ENCODE peak calls at places on chromosomes 11 and 22, in five cellular contexts. O is HAP-1; S is CD8-positive, alpha-beta T cell; Z is Peyer's patch; J is transverse colon. L is an unnamed sample.
A peak's percentile ranks its signal among the peaks of the same experiment; 100 is the strongest.

GRCh38 chr11:117610045-117610444 is 187.0 kb downstream of the DSCAML1 start:
- DNase-seq in O (no peak), S (no peak), Z (peak; percentile 17), J (no peak), L (no peak)

GRCh38 chr11:60377737-60378136 is 595 bp upstream of the MS4A7 start:
- DNase-seq in O (no peak), S (no peak), Z (peak; percentile 82), J (peak; percentile 49), L (peak; percentile 79)

GRCh38 chr22:31305194-31305593 is 12.9 kb upstream of the PIK3IP1 start:
- DNase-seq in O (no peak), S (no peak), Z (no peak), J (no peak), L (no peak)

GRCh38 chr11:12577746-12578644 is 96.2 kb upstream of the TEAD1 start:
- DNase-seq in O (no peak), S (no peak), Z (no peak), J (no peak), L (no peak)

GRCh38 chr11:134578807-134579708 is 167.0 kb upstream of the B3GAT1 start:
- DNase-seq in O (no peak), S (no peak), Z (no peak), J (peak; percentile 35), L (peak; percentile 36)

GRCh38 chr11:112652786-112653390 is 308.3 kb upstream of the NCAM1 start:
- DNase-seq in O (no peak), S (no peak), Z (no peak), J (no peak), L (no peak)

GRCh38 chr11:93738647-93739081 is 2.6 kb downstream of the TAF1D start:
- DNase-seq in O (no peak), S (no peak), Z (no peak), J (no peak), L (no peak)

GRCh38 chr11:126340960-126341709 is 14.4 kb upstream of the ST3GAL4 start:
- DNase-seq in O (no peak), S (no peak), Z (no peak), J (no peak), L (no peak)

GRCh38 chr11:2086239-2087040 is 52.7 kb downstream of the IGF2 start:
- DNase-seq in O (no peak), S (no peak), Z (peak; percentile 24), J (no peak), L (peak; percentile 57)

GRCh38 chr11:130478881-130479280 is 30.4 kb downstream of the ADAMTS15 start:
- DNase-seq in O (no peak), S (no peak), Z (no peak), J (no peak), L (no peak)

GRCh38 chr11:62144641-62145255 is 20.9 kb downstream of the INCENP start:
- DNase-seq in O (no peak), S (no peak), Z (peak; percentile 34), J (no peak), L (no peak)

GRCh38 chr11:14905104-14906033 is 13.3 kb upstream of the CYP2R1 start:
- DNase-seq in O (no peak), S (peak; percentile 60), Z (peak; percentile 90), J (peak; percentile 65), L (peak; percentile 72)

GRCh38 chr22:40479126-40479800 is 108.9 kb downstream of the SGSM3 start:
- DNase-seq in O (peak; percentile 34), S (no peak), Z (no peak), J (no peak), L (no peak)

GRCh38 chr11:12066799-12067508 is 43.4 kb upstream of the MICAL2 start:
- DNase-seq in O (no peak), S (no peak), Z (peak; percentile 54), J (peak; percentile 67), L (peak; percentile 87)

GRCh38 chr11:62340269-62340901 is 3.1 kb downstream of the ASRGL1 start:
- DNase-seq in O (peak; percentile 71), S (peak; percentile 52), Z (peak; percentile 86), J (peak; percentile 67), L (peak; percentile 69)

DNA sequence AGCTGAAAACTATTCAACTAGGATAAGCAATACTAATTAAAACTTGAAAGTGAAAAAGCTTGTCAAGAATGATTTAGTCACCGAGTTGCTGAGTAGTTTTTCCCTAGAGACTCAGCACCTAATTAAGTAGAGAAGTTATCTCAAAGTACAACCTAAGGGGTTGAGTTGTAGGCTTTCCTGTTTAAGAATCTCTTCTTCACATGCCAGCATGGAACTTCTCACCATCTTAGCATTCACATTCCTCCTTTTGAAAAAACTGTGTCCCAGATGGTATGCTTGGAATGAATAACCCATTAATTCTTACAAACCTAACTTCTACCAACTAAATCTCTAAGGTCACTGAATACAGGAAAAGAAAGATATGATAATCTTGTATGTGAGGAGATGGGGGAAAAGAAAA is 303.3 kb upstream of the ZC3H12C start:
- DNase-seq in O (no peak), S (no peak), Z (no peak), J (no peak), L (no peak)
- H3K4me1 ChIP-seq in O (no peaks in the 10 kb centered on the region), S (no peaks in the 10 kb centered on the region), Z (no peaks in the 10 kb centered on the region), J (no peaks in the 10 kb centered on the region), L (no peaks in the 10 kb centered on the region)

GRCh38 chr22:36739185-36739584 is 35.6 kb upstream of the CACNG2 start:
- DNase-seq in O (no peak), S (no peak), Z (no peak), J (no peak), L (peak; percentile 12)
- H3K4me1 ChIP-seq in O (peaks cover 6% of the 10 kb centered on the region), S (no peaks in the 10 kb centered on the region), Z (no peaks in the 10 kb centered on the region), J (peaks cover 10% of the 10 kb centered on the region), L (no peaks in the 10 kb centered on the region)

DNA sequence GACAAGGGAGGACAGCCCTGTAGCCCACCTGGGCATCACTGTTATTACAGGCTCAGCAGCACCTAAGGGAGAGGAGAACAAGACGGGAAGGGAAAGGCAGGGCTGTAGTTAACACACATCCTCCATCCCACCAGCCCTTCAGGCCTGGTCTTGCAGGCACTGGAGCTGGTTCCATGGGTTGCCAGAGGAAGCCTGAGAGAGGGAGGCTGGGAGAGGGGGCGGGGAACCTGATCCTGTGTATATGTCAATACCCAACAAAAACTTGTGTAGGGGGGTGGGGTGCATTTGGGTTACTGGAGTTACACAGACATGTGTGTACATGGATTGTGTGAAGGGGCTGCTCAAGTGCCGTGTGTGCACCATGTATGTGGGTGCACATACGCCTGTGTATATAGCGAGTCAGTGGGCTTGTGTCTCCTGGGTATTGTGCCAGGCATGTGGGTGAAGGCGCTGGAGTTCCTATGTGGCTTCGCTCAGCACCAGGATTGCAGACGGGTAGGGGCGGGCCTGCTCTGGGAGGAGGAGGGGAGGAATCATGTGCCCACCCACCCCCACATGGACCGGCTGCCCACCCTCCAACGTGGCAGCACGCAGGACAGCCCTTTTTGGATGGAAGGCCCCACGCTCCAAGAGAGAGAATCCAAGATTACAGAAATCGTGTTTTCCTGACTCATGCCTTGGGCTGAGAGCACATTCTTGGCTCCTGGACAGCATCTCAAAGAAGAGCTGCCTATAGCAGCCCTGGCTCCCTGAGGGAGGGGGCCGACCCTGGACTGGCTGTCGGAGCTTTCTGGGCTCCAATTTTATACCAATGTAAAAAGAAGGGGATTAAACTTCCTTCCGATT is 4.2 kb upstream of the SERPINH1 start:
- DNase-seq in O (no peak), S (no peak), Z (no peak), J (peak; percentile 41), L (peak; percentile 89)
- H3K4me1 ChIP-seq in O (peaks cover 9% of the 10 kb centered on the region), S (peaks cover 10% of the 10 kb centered on the region), Z (peaks cover 8% of the 10 kb centered on the region), J (peaks cover 63% of the 10 kb centered on the region), L (peaks cover 72% of the 10 kb centered on the region)

DNA sequence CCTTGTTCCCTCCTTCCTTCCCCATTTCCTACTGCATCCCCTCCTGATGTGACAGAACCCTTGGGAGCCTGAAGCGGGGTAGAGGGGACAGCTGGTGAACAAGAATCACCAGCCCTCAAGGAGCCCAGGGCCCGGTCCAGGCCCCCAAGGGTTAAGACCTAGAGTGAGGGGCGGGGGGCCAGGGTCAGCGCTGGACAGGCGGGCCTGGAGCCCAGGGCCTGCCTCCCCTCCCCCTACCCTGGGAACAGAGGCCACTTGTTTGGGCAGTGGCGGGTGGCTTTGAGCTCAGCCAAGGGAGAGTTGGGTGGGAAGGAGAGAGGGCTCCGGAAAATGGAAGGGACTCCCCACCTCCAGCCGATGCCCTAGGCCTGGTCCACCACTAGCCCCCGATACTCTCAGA is 2.1 kb downstream of the ARAP1 start:
- DNase-seq in O (no peak), S (no peak), Z (no peak), J (no peak), L (no peak)
- H3K4me1 ChIP-seq in O (peaks cover 9% of the 10 kb centered on the region), S (peaks cover 43% of the 10 kb centered on the region), Z (no peaks in the 10 kb centered on the region), J (peaks cover 27% of the 10 kb centered on the region), L (peaks cover 41% of the 10 kb centered on the region)

DNA sequence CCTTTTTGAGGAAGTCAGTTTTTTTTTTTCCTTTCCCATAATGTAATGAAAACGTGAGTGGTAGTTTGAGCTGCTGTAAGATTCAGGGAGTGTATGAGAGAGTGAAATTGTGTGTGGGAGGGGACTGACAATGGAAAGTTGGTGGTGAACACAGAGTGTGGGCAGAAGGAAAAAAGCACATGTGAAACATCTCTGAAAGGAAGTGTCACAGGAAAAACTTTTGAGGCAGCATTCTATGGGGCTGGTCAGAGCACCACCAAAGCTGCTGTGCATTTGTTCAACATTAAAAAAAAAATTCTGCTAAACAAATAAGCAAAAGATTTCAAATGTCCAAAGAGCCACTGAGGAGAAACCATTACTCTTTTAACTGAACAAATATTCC is 154.4 kb downstream of the MAML2 start:
- DNase-seq in O (no peak), S (no peak), Z (no peak), J (no peak), L (no peak)
- H3K4me1 ChIP-seq in O (peaks cover 16% of the 10 kb centered on the region), S (peaks cover 55% of the 10 kb centered on the region), Z (no peaks in the 10 kb centered on the region), J (peaks cover 13% of the 10 kb centered on the region), L (peaks cover 6% of the 10 kb centered on the region)

DNA sequence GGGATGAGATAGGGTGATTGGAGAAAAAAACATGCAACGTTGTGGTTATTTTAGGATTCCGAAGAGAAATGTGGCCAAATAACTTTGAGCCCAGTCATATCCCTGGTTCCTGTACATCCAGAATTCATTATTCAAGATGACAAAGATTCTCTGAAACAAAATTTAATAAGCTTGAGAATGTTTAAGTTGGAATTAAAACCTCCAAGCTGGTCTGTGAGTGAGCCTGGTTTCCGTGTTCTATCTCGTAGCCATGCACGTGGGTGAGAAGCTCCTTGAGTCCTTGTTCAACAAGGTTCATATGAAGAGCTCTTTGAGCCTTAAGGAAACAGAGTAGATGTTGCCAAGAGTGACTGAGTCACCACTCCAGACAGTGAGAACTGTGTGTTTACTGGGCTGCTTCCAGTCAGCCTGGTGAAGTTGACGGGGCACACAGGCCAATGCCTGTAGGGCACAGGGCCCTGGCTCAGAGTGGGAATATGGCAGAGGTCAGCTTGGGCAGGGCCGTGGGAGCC is 206.5 kb downstream of the NAV2 start:
- DNase-seq in O (no peak), S (no peak), Z (no peak), J (peak; percentile 20), L (peak; percentile 85)
- H3K4me1 ChIP-seq in O (no peaks in the 10 kb centered on the region), S (no peaks in the 10 kb centered on the region), Z (no peaks in the 10 kb centered on the region), J (no peaks in the 10 kb centered on the region), L (no peaks in the 10 kb centered on the region)

GRCh38 chr11:100682247-100682969 is 4.7 kb upstream of the ARHGAP42 start:
- DNase-seq in O (no peak), S (no peak), Z (no peak), J (no peak), L (no peak)
- H3K4me1 ChIP-seq in O (no peaks in the 10 kb centered on the region), S (peaks cover 6% of the 10 kb centered on the region), Z (no peaks in the 10 kb centered on the region), J (peaks cover 27% of the 10 kb centered on the region), L (peaks cover 11% of the 10 kb centered on the region)

DNA sequence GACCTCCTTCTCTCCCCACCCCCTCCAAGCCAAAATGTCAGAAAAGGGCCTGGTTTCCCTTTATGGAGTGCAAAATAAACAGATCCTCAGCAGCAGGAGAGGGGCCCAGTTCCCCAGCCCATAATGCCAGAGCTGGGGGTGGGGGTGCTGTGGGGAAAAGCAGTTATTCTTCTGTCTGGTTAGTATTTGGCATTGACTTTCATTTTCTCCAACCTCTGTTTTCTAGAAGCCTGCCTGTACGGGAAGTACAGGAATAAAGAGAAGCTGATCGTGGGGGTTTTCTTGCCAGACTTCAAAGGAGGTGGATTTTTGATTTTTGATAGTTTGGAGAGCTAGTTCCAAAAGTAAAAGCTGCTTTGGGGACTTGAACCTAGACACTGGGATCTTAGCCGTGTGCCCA is 22.4 kb downstream of the FLI1 start:
- DNase-seq in O (no peak), S (no peak), Z (no peak), J (no peak), L (no peak)
- H3K4me1 ChIP-seq in O (peaks cover 23% of the 10 kb centered on the region), S (peaks cover 92% of the 10 kb centered on the region), Z (peaks cover 7% of the 10 kb centered on the region), J (peaks cover 61% of the 10 kb centered on the region), L (no peaks in the 10 kb centered on the region)